ENCODE peak calls at places on chromosome 5, in seven cellular contexts. C, H, G, S, K, D and N are unnamed samples.

GRCh38 chr5:141717043-141717442 is 35.0 kb upstream of the ARAP3 start:
- DNase-seq in C (no peak), H (no peak), G (no peak), S (no peak), K (no peak), D (no peak), N (peak)

GRCh38 chr5:42837601-42838000 is 25.9 kb upstream of the SELENOP start:
- DNase-seq in C (no peak), H (no peak), G (no peak), S (no peak), K (no peak), D (no peak), N (no peak)

GRCh38 chr5:17267099-17267498 is 49.7 kb downstream of the BASP1 start:
- DNase-seq in C (no peak), H (peak), G (no peak), S (no peak), K (no peak), D (peak), N (no peak)

GRCh38 chr5:138180183-138180782 is 1.4 kb downstream of the KIF20A start:
- DNase-seq in C (no peak), H (peak), G (no peak), S (peak), K (peak), D (peak), N (peak)

GRCh38 chr5:38593959-38594358 is 37.5 kb upstream of the LIFR start:
- DNase-seq in C (no peak), H (no peak), G (no peak), S (no peak), K (no peak), D (no peak), N (no peak)

GRCh38 chr5:81782811-81783210 is 31.9 kb upstream of the SSBP2 start:
- DNase-seq in C (no peak), H (peak), G (no peak), S (no peak), K (no peak), D (peak), N (no peak)

GRCh38 chr5:166722939-166723338 is 1568.5 kb upstream of the WWC1 start:
- DNase-seq in C (no peak), H (peak), G (no peak), S (peak), K (peak), D (no peak), N (peak)

GRCh38 chr5:6710078-6710477 is 3.2 kb upstream of the TENT4A start:
- DNase-seq in C (no peak), H (no peak), G (no peak), S (no peak), K (no peak), D (no peak), N (peak)

GRCh38 chr5:180596115-180596667 is 4.9 kb upstream of the SCGB3A1 start:
- DNase-seq in C (no peak), H (no peak), G (no peak), S (no peak), K (no peak), D (no peak), N (no peak)

GRCh38 chr5:154857091-154857533 is 1.3 kb upstream of the CNOT8 start:
- DNase-seq in C (no peak), H (no peak), G (no peak), S (no peak), K (no peak), D (no peak), N (no peak)

GRCh38 chr5:111401906-111402305 is 110.4 kb downstream of the STARD4 start:
- DNase-seq in C (no peak), H (no peak), G (no peak), S (no peak), K (no peak), D (no peak), N (no peak)

GRCh38 chr5:149633671-149634350 is 52.5 kb downstream of the ARHGEF37 start:
- DNase-seq in C (no peak), H (peak), G (no peak), S (no peak), K (no peak), D (peak), N (peak)

GRCh38 chr5:12367973-12368372 is 463.7 kb upstream of the CTNND2 start:
- DNase-seq in C (no peak), H (no peak), G (no peak), S (no peak), K (no peak), D (no peak), N (no peak)

GRCh38 chr5:124157320-124157719 is 589.1 kb downstream of the ZNF608 start:
- DNase-seq in C (no peak), H (no peak), G (no peak), S (no peak), K (no peak), D (no peak), N (no peak)

GRCh38 chr5:126972062-126972895 is 58.1 kb downstream of the MARCHF3 start:
- DNase-seq in C (no peak), H (no peak), G (no peak), S (no peak), K (no peak), D (no peak), N (no peak)

GRCh38 chr5:1378866-1379659 is 34.2 kb upstream of the CLPTM1L start:
- DNase-seq in C (no peak), H (no peak), G (peak), S (no peak), K (no peak), D (no peak), N (no peak)

GRCh38 chr5:177362871-177363507 is 5.3 kb downstream of the RGS14 start:
- DNase-seq in C (peak), H (no peak), G (peak), S (peak), K (peak), D (no peak), N (peak)

GRCh38 chr5:153350192-153350883 is 140.1 kb upstream of the GRIA1 start:
- DNase-seq in C (no peak), H (no peak), G (no peak), S (no peak), K (no peak), D (no peak), N (no peak)

GRCh38 chr5:37495668-37496067 is 116.5 kb downstream of the WDR70 start:
- DNase-seq in C (no peak), H (peak), G (no peak), S (peak), K (peak), D (peak), N (no peak)

GRCh38 chr5:172887735-172888134 is 53.7 kb downstream of the ERGIC1 start:
- DNase-seq in C (no peak), H (peak), G (no peak), S (no peak), K (peak), D (peak), N (no peak)

GRCh38 chr5:154395407-154396106 is 50.2 kb upstream of the SAP30L start:
- DNase-seq in C (peak), H (no peak), G (no peak), S (no peak), K (no peak), D (no peak), N (peak)

GRCh38 chr5:1137567-1138444 is 25.9 kb upstream of the SLC12A7 start:
- DNase-seq in C (no peak), H (no peak), G (no peak), S (peak), K (no peak), D (no peak), N (no peak)

GRCh38 chr5:168291281-168291960 is at the start of gene WWC1:
- DNase-seq in C (peak), H (no peak), G (peak), S (peak), K (no peak), D (peak), N (peak)

GRCh38 chr5:151074557-151074956 is 6.3 kb downstream of the TNIP1 start:
- DNase-seq in C (peak), H (no peak), G (no peak), S (no peak), K (no peak), D (no peak), N (no peak)

GRCh38 chr5:179319741-179320281 is 25.4 kb downstream of the ADAMTS2 start:
- DNase-seq in C (peak), H (peak), G (peak), S (no peak), K (peak), D (peak), N (no peak)

GRCh38 chr5:35694481-35694880 is 76.8 kb downstream of the SPEF2 start:
- DNase-seq in C (no peak), H (no peak), G (no peak), S (no peak), K (no peak), D (no peak), N (no peak)

GRCh38 chr5:169268019-169268418 is 32.9 kb downstream of the SLIT3 start:
- DNase-seq in C (no peak), H (peak), G (no peak), S (no peak), K (peak), D (no peak), N (no peak)

GRCh38 chr5:155025890-155026289 is 12.3 kb downstream of the KIF4B start:
- DNase-seq in C (no peak), H (no peak), G (no peak), S (no peak), K (no peak), D (no peak), N (no peak)

GRCh38 chr5:177116631-177117373 is 16.8 kb upstream of the NSD1 start:
- DNase-seq in C (peak), H (peak), G (peak), S (peak), K (peak), D (peak), N (no peak)

GRCh38 chr5:73448451-73449136 is at the start of gene FOXD1:
- DNase-seq in C (peak), H (peak), G (peak), S (peak), K (peak), D (peak), N (peak)

GRCh38 chr5:6631441-6631840 is 1.4 kb downstream of the NSUN2 start:
- DNase-seq in C (no peak), H (peak), G (no peak), S (no peak), K (no peak), D (no peak), N (no peak)

GRCh38 chr5:136506131-136506530 is 140.8 kb upstream of the TRPC7 start:
- DNase-seq in C (no peak), H (no peak), G (no peak), S (no peak), K (no peak), D (no peak), N (no peak)

GRCh38 chr5:43068037-43068436 is 27.9 kb upstream of the ANXA2R start:
- DNase-seq in C (no peak), H (no peak), G (no peak), S (no peak), K (no peak), D (no peak), N (no peak)

GRCh38 chr5:154782326-154782725 is 27.1 kb downstream of the LARP1 start:
- DNase-seq in C (no peak), H (no peak), G (no peak), S (no peak), K (no peak), D (no peak), N (no peak)

GRCh38 chr5:127907907-127908306 is 175.7 kb upstream of the SLC12A2 start:
- DNase-seq in C (no peak), H (no peak), G (no peak), S (no peak), K (no peak), D (no peak), N (no peak)

GRCh38 chr5:113117543-113118110 is 141.0 kb downstream of the DCP2 start:
- DNase-seq in C (no peak), H (no peak), G (no peak), S (no peak), K (no peak), D (peak), N (peak)

GRCh38 chr5:17305024-17305423 is 87.6 kb downstream of the BASP1 start:
- DNase-seq in C (no peak), H (no peak), G (no peak), S (no peak), K (no peak), D (peak), N (peak)

GRCh38 chr5:68151812-68152211 is 63.7 kb upstream of the PIK3R1 start:
- DNase-seq in C (no peak), H (no peak), G (no peak), S (no peak), K (no peak), D (no peak), N (no peak)

GRCh38 chr5:110880413-110880812 is 141.6 kb downstream of the SLC25A46 start:
- DNase-seq in C (no peak), H (peak), G (no peak), S (peak), K (peak), D (peak), N (peak)

GRCh38 chr5:170287532-170287931 is 10.0 kb downstream of the LCP2 start:
- DNase-seq in C (no peak), H (peak), G (no peak), S (no peak), K (peak), D (no peak), N (no peak)

GRCh38 chr5:170292509-170292908 is 5.1 kb downstream of the LCP2 start:
- DNase-seq in C (no peak), H (no peak), G (no peak), S (no peak), K (no peak), D (no peak), N (no peak)

GRCh38 chr5:170291324-170291847 is 6.2 kb downstream of the LCP2 start:
- DNase-seq in C (no peak), H (no peak), G (no peak), S (no peak), K (no peak), D (no peak), N (no peak)

GRCh38 chr5:170286532-170286931 is 11.0 kb downstream of the LCP2 start:
- DNase-seq in C (no peak), H (no peak), G (no peak), S (peak), K (no peak), D (no peak), N (no peak)

GRCh38 chr5:170289749-170290148 is 7.8 kb downstream of the LCP2 start:
- DNase-seq in C (no peak), H (no peak), G (no peak), S (no peak), K (no peak), D (no peak), N (no peak)
- TF ChIP-seq CTCF in C (no peak), H (no peak), G (no peak), S (no peak), K (no peak), D (no peak), N (no peak)

GRCh38 chr5:66724336-66724735 is 128.1 kb downstream of the MAST4 start:
- DNase-seq in C (no peak), H (no peak), G (no peak), S (no peak), K (no peak), D (no peak), N (peak)

GRCh38 chr5:66720776-66721175 is 124.6 kb downstream of the MAST4 start:
- DNase-seq in C (no peak), H (no peak), G (no peak), S (no peak), K (no peak), D (no peak), N (no peak)

GRCh38 chr5:66727630-66728029 is 131.4 kb downstream of the MAST4 start:
- DNase-seq in C (no peak), H (no peak), G (no peak), S (no peak), K (no peak), D (no peak), N (no peak)

GRCh38 chr5:66722653-66723052 is 126.5 kb downstream of the MAST4 start:
- DNase-seq in C (no peak), H (no peak), G (no peak), S (no peak), K (no peak), D (no peak), N (no peak)

DNA sequence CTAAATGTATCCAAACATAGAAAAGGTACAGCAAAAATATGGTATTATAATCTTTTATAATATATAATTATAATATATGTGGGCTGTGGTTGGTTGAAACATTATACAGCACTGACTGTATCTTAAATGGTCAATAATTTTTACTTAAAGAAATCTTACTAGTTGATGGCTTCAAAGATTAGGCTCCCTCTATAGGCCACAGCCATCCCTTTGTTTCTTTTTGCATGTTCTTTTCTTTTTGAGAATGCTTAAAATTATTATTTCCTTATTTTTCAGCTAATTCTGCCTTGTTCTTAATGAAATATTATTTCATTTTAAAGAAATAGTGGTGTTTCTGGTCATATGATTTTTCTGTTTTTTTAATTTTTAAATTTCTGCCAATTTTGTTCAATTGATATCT is 128.5 kb downstream of the MAST4 start:
- DNase-seq in C (no peak), H (peak), G (no peak), S (no peak), K (peak), D (no peak), N (no peak)
- TF ChIP-seq CTCF in C (peak), H (peak), G (no peak), S (peak), K (peak), D (peak), N (no peak)

GRCh38 chr5:118614701-118615475 is 373.5 kb downstream of the DTWD2 start:
- DNase-seq in C (no peak), H (peak), G (no peak), S (no peak), K (no peak), D (peak), N (no peak)

GRCh38 chr5:118605761-118606160 is 382.6 kb downstream of the DTWD2 start:
- DNase-seq in C (no peak), H (no peak), G (no peak), S (no peak), K (no peak), D (no peak), N (no peak)

GRCh38 chr5:118606940-118607339 is 381.4 kb downstream of the DTWD2 start:
- DNase-seq in C (no peak), H (no peak), G (no peak), S (no peak), K (no peak), D (no peak), N (no peak)

GRCh38 chr5:118616281-118616680 is 372.1 kb downstream of the DTWD2 start:
- DNase-seq in C (no peak), H (no peak), G (no peak), S (no peak), K (no peak), D (no peak), N (no peak)

DNA sequence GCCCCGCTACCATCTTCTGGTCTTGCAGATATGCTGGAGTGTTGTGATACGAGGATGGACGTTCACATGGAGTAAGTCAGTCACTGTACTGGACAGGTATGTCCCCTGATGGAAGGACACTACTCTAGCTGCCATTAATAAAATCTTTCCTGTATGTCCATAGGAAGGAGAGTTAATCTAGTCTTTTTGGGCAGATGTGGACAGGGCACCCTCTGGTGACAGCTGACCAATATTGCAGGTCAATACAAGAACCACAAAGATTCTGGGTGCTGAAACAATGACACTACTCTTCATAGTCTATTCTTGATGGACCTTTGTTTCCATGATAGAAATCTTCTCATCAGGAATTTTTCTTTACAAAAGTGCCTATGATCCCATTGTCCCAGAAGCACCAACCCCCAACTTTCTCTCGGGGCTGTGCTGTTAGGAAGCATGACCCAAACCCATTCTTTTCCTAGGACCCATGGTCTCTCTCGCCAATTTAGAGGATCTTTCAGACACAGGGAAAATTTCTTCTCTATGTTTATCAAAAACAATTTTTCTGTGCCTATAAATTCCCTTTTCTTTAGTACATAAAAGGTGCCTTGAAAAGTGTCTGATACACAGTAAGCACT is 376.9 kb downstream of the DTWD2 start:
- DNase-seq in C (no peak), H (peak), G (no peak), S (peak), K (peak), D (peak), N (peak)
- TF ChIP-seq CTCF in C (peak), H (peak), G (no peak), S (peak), K (peak), D (peak), N (peak)

GRCh38 chr5:140043508-140043872 is 391 bp upstream of the NRG2 start:
- DNase-seq in C (peak), H (peak), G (no peak), S (peak), K (no peak), D (no peak), N (peak)

GRCh38 chr5:140040358-140040757 is 2.7 kb downstream of the NRG2 start:
- DNase-seq in C (no peak), H (no peak), G (no peak), S (no peak), K (no peak), D (no peak), N (no peak)

GRCh38 chr5:140041099-140041491 is 2.0 kb downstream of the NRG2 start:
- DNase-seq in C (no peak), H (no peak), G (no peak), S (no peak), K (no peak), D (no peak), N (peak)

GRCh38 chr5:140042551-140043507 is at the start of gene NRG2:
- DNase-seq in C (peak), H (peak), G (peak), S (peak), K (peak), D (peak), N (peak)

DNA sequence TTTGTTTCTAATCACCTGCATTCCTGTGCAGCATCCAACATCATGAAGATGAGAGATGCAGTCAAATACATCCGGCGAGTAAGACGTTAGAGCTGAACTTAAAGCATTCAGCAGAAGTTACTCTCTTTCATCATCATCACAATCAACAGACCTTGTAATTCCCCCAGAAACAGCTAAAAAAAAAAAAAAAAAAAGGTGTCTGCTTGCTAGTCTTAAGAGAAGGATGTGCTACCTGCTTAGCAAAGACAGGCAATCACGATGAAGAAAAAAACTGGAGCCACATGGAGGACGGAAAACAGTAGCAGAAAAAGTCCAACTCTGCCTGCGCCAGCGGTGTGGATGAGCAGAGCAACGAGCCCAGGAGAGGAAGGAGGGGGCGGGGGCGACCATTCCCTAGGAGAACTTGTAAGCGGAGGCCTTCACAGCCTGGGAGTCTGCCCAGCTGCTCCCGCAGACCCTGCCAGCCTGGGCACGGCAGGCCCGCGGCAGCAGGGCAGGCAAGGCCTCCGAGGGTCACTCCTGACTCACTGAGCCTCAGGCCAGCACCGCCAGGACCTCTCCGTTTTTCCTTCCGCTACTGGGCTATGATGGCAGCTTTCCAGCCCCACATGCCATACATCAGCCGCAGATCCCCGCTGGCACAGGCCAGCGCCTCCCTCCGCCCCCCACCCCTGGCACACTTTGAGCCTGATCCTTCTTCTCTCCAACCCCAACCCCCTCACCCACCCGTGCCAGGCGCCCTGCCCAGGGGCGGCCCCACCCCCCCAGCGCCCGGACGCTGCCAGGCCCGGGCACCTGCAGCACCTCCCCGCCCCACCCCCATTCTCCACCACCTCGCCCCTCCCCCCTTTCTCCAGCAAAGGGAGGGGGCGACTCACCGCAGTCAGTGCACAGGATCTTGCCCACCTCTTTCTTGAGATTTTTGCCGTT is 1.3 kb downstream of the NRG2 start:
- DNase-seq in C (peak), H (peak), G (peak), S (peak), K (peak), D (peak), N (peak)
- TF ChIP-seq CTCF in C (no peak), H (no peak), G (no peak), S (no peak), K (no peak), D (no peak), N (no peak)